ENCODE peak calls at places on chromosomes 11 and 22, in nine cellular contexts. G is endodermal cell, A is GM13977, N is endothelial cell, Q is AG09319, L is astrocyte, U is HFFc6, H is body of pancreas, C is tibial nerve. T is an unnamed sample.

GRCh38 chr22:35134637-35135036 is 68.7 kb downstream of the ISX start:
- DNase-seq in L (no peak), G (peak; percentile 67), N (no peak), H (no peak), C (no peak), Q (no peak), U (no peak), A (no peak), T (no peak)

GRCh38 chr22:50722716-50723428 is 15.1 kb upstream of the ACR start:
- DNase-seq in A (no peak), G (no peak), H (no peak), U (no peak), L (no peak), C (no peak), Q (no peak), N (no peak), T (no peak)

GRCh38 chr11:44950036-44950624 is 553 bp downstream of the TP53I11 start:
- DNase-seq in G (peak; percentile 85), C (no peak), L (no peak), N (peak; percentile 56), U (no peak), H (no peak), Q (no peak), A (no peak), T (peak; percentile 44)

GRCh38 chr11:74672956-74673895 is 58.0 kb downstream of the CHRDL2 start:
- DNase-seq in G (peak; percentile 25), Q (peak; percentile 92), H (peak; percentile 76), L (peak; percentile 98), C (no peak), N (no peak), A (no peak), U (peak; percentile 97), T (peak; percentile 3)

GRCh38 chr11:120021978-120022377 is 115.9 kb downstream of the TRIM29 start:
- DNase-seq in U (no peak), A (no peak), G (peak; percentile 26), N (no peak), H (no peak), L (no peak), Q (no peak), C (no peak), T (no peak)

GRCh38 chr11:132357811-132358572 is 987.6 kb downstream of the NTM start:
- DNase-seq in G (no peak), U (no peak), H (no peak), N (no peak), Q (no peak), L (no peak), A (peak; percentile 70), C (no peak), T (peak; percentile 73)

GRCh38 chr22:46626911-46627805 is 7.0 kb downstream of the GRAMD4 start:
- DNase-seq in Q (no peak), G (peak; percentile 93), U (no peak), H (no peak), L (no peak), N (no peak), A (no peak), C (no peak), T (no peak)

GRCh38 chr11:68710445-68710844 is 26.1 kb downstream of the GAL start:
- DNase-seq in U (no peak), C (no peak), A (no peak), L (no peak), G (no peak), Q (no peak), H (no peak), N (no peak), T (no peak)

GRCh38 chr22:20243545-20244249 is 24.4 kb downstream of the RTN4R start:
- DNase-seq in L (peak; percentile 73), N (peak; percentile 23), G (peak; percentile 90), H (peak; percentile 50), A (peak; percentile 67), Q (peak; percentile 23), U (peak; percentile 57), C (no peak), T (peak; percentile 64)

GRCh38 chr11:122633219-122633829 is 22.2 kb upstream of the UBASH3B start:
- DNase-seq in C (no peak), G (peak; percentile 75), H (peak; percentile 16), L (peak; percentile 38), N (peak; percentile 30), A (peak; percentile 56), U (peak; percentile 55), Q (no peak), T (peak; percentile 55)

GRCh38 chr11:102007567-102008437 is 39.4 kb upstream of the CFAP300 start:
- DNase-seq in L (peak; percentile 48), G (peak; percentile 51), C (no peak), A (peak; percentile 42), Q (peak; percentile 20), N (no peak), H (peak; percentile 8), U (peak; percentile 61), T (peak; percentile 44)

GRCh38 chr22:31585161-31585859 is 76.7 kb downstream of the PISD start:
- DNase-seq in Q (peak; percentile 2), L (peak; percentile 29), H (peak; percentile 11), G (no peak), A (no peak), U (peak; percentile 22), N (no peak), C (no peak), T (no peak)

GRCh38 chr11:116703421-116703820 is 69.4 kb downstream of the BUD13 start:
- DNase-seq in L (no peak), U (no peak), Q (no peak), A (no peak), H (peak; percentile 17), C (no peak), G (peak; percentile 88), N (no peak), T (no peak)

GRCh38 chr22:27223317-27224177 is 566.2 kb downstream of the MIAT start:
- DNase-seq in U (peak; percentile 84), Q (no peak), L (peak; percentile 100), N (no peak), H (no peak), C (no peak), G (no peak), A (no peak), T (no peak)

GRCh38 chr11:18729426-18729825 is 3.4 kb upstream of the IGSF22 start:
- DNase-seq in H (no peak), G (no peak), U (no peak), C (no peak), N (no peak), A (no peak), L (no peak), Q (no peak), T (no peak)

GRCh38 chr11:112769170-112769569 is 192.1 kb upstream of the NCAM1 start:
- DNase-seq in G (no peak), N (no peak), A (no peak), U (no peak), L (no peak), H (no peak), Q (no peak), C (no peak), T (no peak)

GRCh38 chr11:95592455-95592854 is 197.1 kb downstream of the FAM76B start:
- DNase-seq in U (no peak), L (peak; percentile 39), G (peak; percentile 72), H (no peak), A (no peak), N (no peak), Q (no peak), C (peak; percentile 15), T (no peak)

DNA sequence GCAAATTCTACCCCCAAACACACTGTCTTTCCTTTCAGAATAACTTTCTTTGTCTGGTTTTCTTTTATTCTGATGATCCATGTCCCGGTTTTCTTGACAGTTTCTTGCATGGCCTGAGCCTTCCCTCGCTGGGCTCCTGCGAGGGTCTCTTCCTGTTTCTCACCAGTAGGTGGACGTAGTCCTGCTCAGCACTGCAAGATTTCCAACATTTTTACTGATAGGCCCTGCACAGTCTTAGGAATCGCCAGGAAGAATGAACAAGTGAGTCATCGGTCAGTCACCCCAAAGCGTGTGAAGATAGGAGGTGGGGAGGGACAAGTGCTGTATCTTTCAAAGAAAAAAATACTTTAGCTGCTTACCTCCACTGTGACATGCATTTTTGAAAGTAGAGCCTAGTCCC is 16.9 kb upstream of the KIRREL3 start:
- DNase-seq in L (peak; percentile 84), C (no peak), Q (no peak), H (no peak), U (peak; percentile 91), A (no peak), N (peak; percentile 45), G (peak; percentile 77), T (no peak)
- TF ChIP-seq CTCF in L (peak; percentile 67), C (no peak), Q (peak; percentile 37), H (no peak), U (peak; percentile 83), A (no peak), N (peak; percentile 67), G (peak; percentile 85), T (no peak)

DNA sequence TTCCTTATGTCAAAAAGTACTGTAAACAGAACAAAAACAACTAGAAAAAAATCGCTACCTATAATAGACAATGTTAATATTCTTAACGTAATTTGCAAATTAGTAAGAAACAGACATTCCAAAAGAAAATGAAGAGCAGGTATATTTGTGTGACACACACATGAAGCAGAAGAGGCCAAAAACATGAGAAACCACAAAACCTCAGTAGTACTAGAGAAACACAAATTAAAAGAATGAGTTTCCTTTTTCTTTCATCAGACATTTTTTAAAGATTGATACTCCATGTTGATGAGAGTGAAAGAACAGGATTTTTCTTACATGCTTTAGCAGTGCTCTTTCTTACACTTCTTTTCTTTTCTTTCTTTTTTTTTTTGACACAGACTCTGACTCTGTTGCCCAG is 34.2 kb upstream of the PCF11 start:
- DNase-seq in U (no peak), H (no peak), L (no peak), G (no peak), N (no peak), C (no peak), A (no peak), Q (no peak), T (no peak)
- TF ChIP-seq CTCF in U (no peak), H (no peak), L (no peak), G (no peak), N (no peak), C (no peak), A (no peak), Q (no peak), T (no peak)

GRCh38 chr22:45552580-45553332 is 50.1 kb downstream of the FBLN1 start:
- DNase-seq in U (peak; percentile 94), H (peak; percentile 66), Q (peak; percentile 95), N (peak; percentile 17), C (peak; percentile 56), G (peak; percentile 69), L (peak; percentile 95), A (no peak), T (no peak)
- TF ChIP-seq CTCF in U (peak; percentile 77), H (no peak), Q (peak; percentile 65), N (no peak), C (peak; percentile 19), G (peak; percentile 38), L (peak; percentile 24), A (no peak), T (no peak)

DNA sequence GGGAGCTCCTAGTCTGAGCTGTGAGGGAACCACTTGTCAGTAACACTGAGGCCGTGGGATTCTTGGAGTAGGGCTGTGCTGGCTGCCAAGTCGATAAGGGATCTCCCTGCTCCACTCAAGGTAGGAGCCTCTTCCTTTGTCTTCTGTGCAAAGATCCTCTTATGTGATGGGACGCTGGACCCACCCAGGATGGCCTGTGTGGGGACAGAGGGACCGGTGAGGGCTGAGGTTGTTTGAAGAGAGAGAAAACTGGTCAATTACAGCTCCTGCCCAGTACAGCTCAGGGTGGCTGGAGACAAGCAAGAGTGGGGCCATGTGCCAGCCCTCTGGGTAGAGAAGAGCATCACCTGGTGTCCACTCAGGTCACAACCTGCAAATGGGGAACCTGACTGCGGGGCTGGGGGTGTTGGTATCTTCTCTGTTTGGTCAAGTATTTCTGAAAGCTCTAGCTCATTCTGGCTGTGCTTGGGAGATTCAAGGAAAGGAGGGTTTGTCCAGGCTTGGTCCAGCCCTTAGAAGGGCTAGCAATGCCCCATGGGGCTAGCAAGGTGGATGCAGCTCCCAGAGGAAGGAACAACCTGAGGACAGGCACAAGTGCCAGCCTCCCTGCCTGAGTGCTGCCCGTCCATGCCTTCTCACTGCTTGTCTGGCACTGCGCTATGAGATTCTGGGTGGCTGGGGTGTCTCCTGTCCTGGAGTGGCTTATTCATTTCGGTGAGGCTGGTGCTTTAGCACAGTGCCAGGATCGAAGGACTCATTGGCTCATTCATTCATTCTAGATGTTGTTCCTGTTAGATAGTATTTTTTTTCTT is 27.6 kb upstream of the BAIAP2L2 start:
- DNase-seq in H (no peak), U (no peak), A (no peak), G (no peak), Q (no peak), N (no peak), L (no peak), C (no peak), T (no peak)
- TF ChIP-seq CTCF in H (no peak), U (no peak), A (no peak), G (no peak), Q (no peak), N (no peak), L (no peak), C (no peak), T (no peak)

T was measured in GM20000.